ENCODE peak calls at places on chromosomes 4 and X, in nine cellular contexts. C, X, F, D, A, O, L, H and N are unnamed samples.
A peak's percentile ranks its signal among the peaks of the same experiment; 100 is the strongest.

GRCh38 chr4:184536881-184537248 is 62.5 kb upstream of the IRF2 start:
- DNase-seq in D (no peak), F (no peak), C (no peak), H (no peak), L (no peak), A (no peak), O (no peak), X (no peak), N (no peak)

GRCh38 chrX:130339408-130340222 is at the start of gene SLC25A14:
- DNase-seq in L (peak; percentile 82), C (peak; percentile 86), H (peak; percentile 83), X (peak; percentile 65), F (peak; percentile 89), O (peak; percentile 82), A (peak; percentile 83), D (peak; percentile 85), N (peak; percentile 90)

GRCh38 chrX:35115205-35115604 is 172.6 kb downstream of the FAM47B start:
- DNase-seq in C (no peak), L (no peak), O (no peak), A (no peak), X (no peak), H (no peak), F (no peak), D (no peak), N (no peak)

GRCh38 chr4:178471385-178471784 is 1029.1 kb upstream of the AGA start:
- DNase-seq in L (no peak), F (no peak), X (no peak), H (no peak), D (no peak), A (peak; percentile 21), C (no peak), O (no peak), N (no peak)

GRCh38 chr4:168917150-168917779 is 92.8 kb downstream of the CBR4 start:
- DNase-seq in L (peak; percentile 45), H (no peak), A (peak; percentile 78), D (no peak), C (no peak), F (no peak), X (no peak), O (peak; percentile 46), N (no peak)

GRCh38 chr4:150297861-150298474 is 219.7 kb downstream of the DCLK2 start:
- DNase-seq in A (peak; percentile 70), O (peak; percentile 62), D (peak; percentile 76), F (no peak), H (no peak), L (peak; percentile 68), X (no peak), C (peak; percentile 79), N (no peak)

GRCh38 chrX:136880452-136881013 is at the start of gene RBMX:
- DNase-seq in H (peak; percentile 85), F (peak; percentile 92), O (peak; percentile 92), C (peak; percentile 97), D (peak; percentile 97), A (peak; percentile 92), X (peak; percentile 89), L (peak; percentile 91), N (peak; percentile 93)

GRCh38 chrX:150366951-150367545 is 3.9 kb downstream of the MAMLD1 start:
- DNase-seq in H (no peak), C (no peak), F (no peak), L (peak; percentile 33), D (no peak), X (no peak), A (no peak), O (no peak), N (no peak)

GRCh38 chr4:127049506-127049905 is 583.3 kb upstream of the INTU start:
- DNase-seq in H (no peak), C (no peak), L (no peak), X (no peak), A (no peak), D (no peak), O (no peak), F (no peak), N (no peak)

GRCh38 chr4:69830529-69831269 is 29.2 kb downstream of the SULT1E1 start:
- DNase-seq in F (no peak), X (no peak), C (no peak), A (peak; percentile 17), L (peak; percentile 76), O (no peak), H (no peak), D (no peak), N (peak; percentile 41)

GRCh38 chr4:112853662-112854256 is 195.7 kb upstream of the ANK2 start:
- DNase-seq in L (no peak), H (no peak), C (no peak), F (no peak), A (peak; percentile 31), O (no peak), D (no peak), X (no peak), N (no peak)

GRCh38 chr4:26751004-26751403 is 109.6 kb upstream of the STIM2 start:
- DNase-seq in H (no peak), X (no peak), O (no peak), C (no peak), F (no peak), A (no peak), L (no peak), D (no peak), N (no peak)

GRCh38 chrX:123277821-123278220 is 93.7 kb downstream of the GRIA3 start:
- DNase-seq in F (no peak), L (no peak), D (no peak), C (no peak), A (peak; percentile 4), O (no peak), X (no peak), H (no peak), N (no peak)

GRCh38 chr4:115851918-115852766 is 738.7 kb upstream of the NDST4 start:
- DNase-seq in F (no peak), H (peak; percentile 34), C (peak; percentile 80), A (peak; percentile 90), X (no peak), L (peak; percentile 86), O (peak; percentile 82), D (no peak), N (peak; percentile 31)

GRCh38 chrX:13094374-13094773 is 50.0 kb upstream of the FAM9C start:
- DNase-seq in F (no peak), X (no peak), A (no peak), D (no peak), O (no peak), L (no peak), H (no peak), C (no peak), N (no peak)

GRCh38 chr4:2811830-2812599 is 19.1 kb downstream of the SH3BP2 start:
- DNase-seq in H (peak; percentile 91), L (no peak), D (peak; percentile 86), O (peak; percentile 50), X (peak; percentile 76), F (no peak), A (peak; percentile 60), C (peak; percentile 57), N (peak; percentile 98)

GRCh38 chr4:100169796-100170485 is 20.3 kb downstream of the DDIT4L start:
- DNase-seq in H (no peak), C (no peak), O (no peak), X (no peak), D (no peak), L (peak; percentile 11), A (no peak), F (no peak), N (no peak)

GRCh38 chrX:81120936-81121351 is 80.8 kb downstream of the HMGN5 start:
- DNase-seq in F (no peak), C (peak; percentile 52), O (peak; percentile 66), H (peak; percentile 43), A (peak; percentile 71), X (peak; percentile 16), D (peak; percentile 59), L (peak; percentile 69), N (no peak)

GRCh38 chr4:125398263-125398662 is 83.5 kb downstream of the FAT4 start:
- DNase-seq in O (no peak), H (no peak), D (no peak), C (no peak), X (no peak), L (no peak), A (no peak), F (no peak), N (no peak)

GRCh38 chr4:72076562-72076961 is 44.8 kb downstream of the NPFFR2 start:
- DNase-seq in H (no peak), X (no peak), L (no peak), C (no peak), A (no peak), F (no peak), O (peak; percentile 1), D (no peak), N (no peak)

GRCh38 chr4:3765271-3766206 is 646 bp upstream of the ADRA2C start:
- DNase-seq in X (peak; percentile 26), H (no peak), A (peak; percentile 78), D (no peak), C (peak; percentile 58), L (peak; percentile 82), O (peak; percentile 84), F (peak; percentile 90), N (no peak)

GRCh38 chr4:94453534-94453963 is 1.8 kb downstream of the PDLIM5 start:
- DNase-seq in D (no peak), H (no peak), L (peak; percentile 54), F (no peak), C (no peak), O (no peak), X (no peak), A (no peak), N (no peak)
- H3K4me3 ChIP-seq in D (peak overlapping the region; percentile 90), H (peak overlapping the region; percentile 98), L (peak overlapping the region; percentile 82), F (peak overlapping the region; percentile 61), C (no peak overlapping the region), O (peak overlapping the region; percentile 94), X (peak overlapping the region; percentile 98), A (peak overlapping the region; percentile 89), N (peak overlapping the region; percentile 86)

GRCh38 chr4:16024009-16024408 is 59.8 kb downstream of the PROM1 start:
- DNase-seq in H (no peak), D (no peak), F (no peak), X (no peak), O (no peak), L (no peak), A (no peak), C (no peak), N (no peak)
- H3K4me1 ChIP-seq in H (peaks cover 6% of the 10 kb centered on the region), D (no peaks in the 10 kb centered on the region), F (peaks cover 4% of the 10 kb centered on the region), X (peaks cover 67% of the 10 kb centered on the region), O (peaks cover 3% of the 10 kb centered on the region), L (peaks cover 5% of the 10 kb centered on the region), A (peaks cover 3% of the 10 kb centered on the region), C (no peaks in the 10 kb centered on the region), N (peaks cover 3% of the 10 kb centered on the region)

GRCh38 chr4:93373893-93374860 is 454.4 kb upstream of the ATOH1 start:
- DNase-seq in O (no peak), X (no peak), F (no peak), H (no peak), L (no peak), D (no peak), C (no peak), A (no peak), N (no peak)

GRCh38 chr4:93368968-93369367 is 459.6 kb upstream of the ATOH1 start:
- DNase-seq in O (no peak), D (no peak), A (peak; percentile 63), X (no peak), F (no peak), H (no peak), C (no peak), L (no peak), N (no peak)

GRCh38 chr4:93370256-93370655 is 458.3 kb upstream of the ATOH1 start:
- DNase-seq in X (no peak), D (no peak), H (no peak), O (no peak), A (no peak), L (no peak), F (no peak), C (no peak), N (no peak)
- H3K4me3 ChIP-seq in X (no peak overlapping the region), D (no peak overlapping the region), H (no peak overlapping the region), O (no peak overlapping the region), A (no peak overlapping the region), L (no peak overlapping the region), F (no peak overlapping the region), C (no peak overlapping the region), N (no peak overlapping the region)

GRCh38 chr4:76984788-76985211 is 35.2 kb downstream of the SEPTIN11 start:
- DNase-seq in H (no peak), C (peak; percentile 74), O (peak; percentile 87), L (peak; percentile 88), X (peak; percentile 44), A (no peak), F (peak; percentile 77), D (peak; percentile 92), N (no peak)
- H3K4me1 ChIP-seq in H (peaks cover 86% of the 10 kb centered on the region), C (peaks cover 28% of the 10 kb centered on the region), O (peaks cover 23% of the 10 kb centered on the region), L (peaks cover 45% of the 10 kb centered on the region), X (peaks cover 82% of the 10 kb centered on the region), A (peaks cover 55% of the 10 kb centered on the region), F (peaks cover 15% of the 10 kb centered on the region), D (peaks cover 14% of the 10 kb centered on the region), N (peaks cover 11% of the 10 kb centered on the region)